ENCODE peak calls at places on chromosomes 4 and X, in eight cellular contexts. M, D, S, O, F, J, Q and I are unnamed samples.

GRCh38 chr4:4919926-4920325 is 60.5 kb downstream of the MSX1 start:
- DNase-seq in O (no peak), M (no peak), Q (no peak), S (no peak), F (peak; percentile 81), J (no peak), D (no peak), I (no peak)

GRCh38 chrX:134194915-134195314 is 42.1 kb upstream of the CCDC160 start:
- DNase-seq in S (no peak), Q (no peak), D (no peak), J (no peak), M (no peak), F (no peak), O (no peak), I (no peak)

GRCh38 chr4:8539661-8540060 is 40.5 kb upstream of the GPR78 start:
- DNase-seq in J (no peak), M (no peak), S (no peak), F (no peak), Q (no peak), O (no peak), D (no peak), I (no peak)

GRCh38 chrX:131821945-131822622 is 201.0 kb upstream of the STK26 start:
- DNase-seq in Q (peak; percentile 85), M (no peak), S (no peak), J (peak; percentile 80), O (no peak), D (no peak), F (no peak), I (peak; percentile 93)

GRCh38 chr4:147683172-147683571 is 791 bp downstream of the PRMT9 start:
- DNase-seq in O (no peak), S (no peak), M (peak; percentile 30), Q (peak; percentile 11), F (peak; percentile 36), D (peak; percentile 52), J (peak; percentile 24), I (peak; percentile 27)

GRCh38 chr4:70715097-70715496 is 6.7 kb upstream of the RUFY3 start:
- DNase-seq in F (peak; percentile 37), M (no peak), Q (no peak), D (no peak), S (no peak), O (no peak), J (no peak), I (no peak)

GRCh38 chrX:16822723-16823122 is 36.5 kb downstream of the TXLNG start:
- DNase-seq in F (peak; percentile 80), J (no peak), D (no peak), Q (no peak), M (no peak), S (no peak), O (no peak), I (peak; percentile 92)

GRCh38 chrX:151424505-151424904 is 27.5 kb downstream of the VMA21 start:
- DNase-seq in D (no peak), O (no peak), Q (no peak), S (no peak), M (no peak), J (no peak), F (no peak), I (no peak)

GRCh38 chrX:106069048-106069447 is 30.5 kb upstream of the SERPINA7 start:
- DNase-seq in S (no peak), F (no peak), J (no peak), Q (no peak), M (no peak), O (no peak), D (no peak), I (no peak)

GRCh38 chrX:44975666-44976263 is 102.8 kb downstream of the KDM6A start:
- DNase-seq in M (peak; percentile 3), O (no peak), F (no peak), D (no peak), J (no peak), Q (no peak), S (no peak), I (no peak)

GRCh38 chr4:82643994-82644730 is 82.4 kb upstream of the TMEM150C start:
- DNase-seq in F (peak; percentile 91), J (no peak), S (no peak), O (no peak), M (no peak), Q (no peak), D (no peak), I (no peak)

GRCh38 chrX:151754641-151755215 is 20.2 kb downstream of the CNGA2 start:
- DNase-seq in Q (no peak), M (no peak), J (no peak), F (no peak), S (no peak), O (no peak), D (no peak), I (peak; percentile 15)

GRCh38 chr4:113316879-113317278 is 267.4 kb downstream of the ANK2 start:
- DNase-seq in D (peak; percentile 49), M (peak; percentile 53), S (no peak), F (no peak), Q (no peak), J (no peak), O (no peak), I (peak; percentile 98)

GRCh38 chr4:146245899-146246298 is 31.6 kb downstream of the REELD1 start:
- DNase-seq in Q (no peak), J (no peak), M (no peak), D (no peak), F (no peak), O (no peak), S (no peak), I (no peak)

GRCh38 chr4:157172011-157172410 is 48.5 kb upstream of the GRIA2 start:
- DNase-seq in F (peak; percentile 22), D (no peak), S (no peak), O (no peak), J (peak; percentile 28), Q (no peak), M (no peak), I (peak; percentile 8)

GRCh38 chrX:103637604-103638338 is 9.0 kb downstream of the TCEAL1 start:
- DNase-seq in J (no peak), F (no peak), S (no peak), Q (no peak), D (no peak), O (no peak), M (no peak), I (no peak)

GRCh38 chr4:187204389-187204920 is 480.8 kb upstream of the FAT1 start:
- DNase-seq in O (no peak), J (no peak), Q (no peak), F (peak; percentile 26), M (no peak), D (no peak), S (no peak), I (no peak)

GRCh38 chr4:172412851-172413250 is 599.6 kb downstream of the GALNTL6 start:
- DNase-seq in J (no peak), Q (no peak), O (no peak), F (no peak), M (no peak), D (no peak), S (no peak), I (no peak)

GRCh38 chr4:53963786-53964185 is 100.6 kb downstream of the CHIC2 start:
- DNase-seq in O (no peak), F (no peak), D (no peak), M (peak; percentile 37), S (no peak), J (peak; percentile 7), Q (no peak), I (peak; percentile 70)

GRCh38 chrX:68895339-68896250 is 66.8 kb downstream of the EFNB1 start:
- DNase-seq in M (no peak), D (no peak), F (peak; percentile 2), S (no peak), O (no peak), J (peak; percentile 41), Q (no peak), I (peak; percentile 43)